ENCODE peak calls at places on chromosomes 16 and 17, in five cellular contexts. W is A549; K is activated CD4-positive, CD25-positive, alpha-beta regulatory T cell; V is cardiac fibroblast; Y is RWPE1. C is an unnamed sample.
A peak's percentile ranks its signal among the peaks of the same experiment; 100 is the strongest.

GRCh38 chr17:63433746-63434591 is 12.1 kb downstream of the CYB561 start:
- DNase-seq in W (no peak), V (peak; percentile 96), Y (peak; percentile 57), K (no peak), C (no peak)

GRCh38 chr17:78669975-78670518 is 92.9 kb upstream of the DNAH17 start:
- DNase-seq in K (no peak), V (no peak), Y (no peak), W (no peak), C (no peak)

GRCh38 chr17:1714488-1714979 is 4.4 kb upstream of the TLCD2 start:
- DNase-seq in V (peak; percentile 99), W (peak; percentile 95), K (no peak), Y (peak; percentile 95), C (peak; percentile 95)

GRCh38 chr17:31428111-31428510 is 36.6 kb downstream of the RAB11FIP4 start:
- DNase-seq in Y (no peak), V (no peak), W (no peak), K (no peak), C (no peak)

GRCh38 chr17:77433385-77434135 is 292.8 kb downstream of the SEC14L1 start:
- DNase-seq in Y (no peak), W (no peak), V (peak; percentile 70), K (no peak), C (no peak)

GRCh38 chr17:35167666-35168065 is 20.0 kb downstream of the UNC45B start:
- DNase-seq in W (no peak), K (no peak), Y (no peak), V (no peak), C (no peak)

GRCh38 chr16:80317132-80318098 is 223.4 kb upstream of the DYNLRB2 start:
- DNase-seq in K (no peak), V (peak; percentile 1), W (no peak), Y (no peak), C (peak; percentile 12)

GRCh38 chr16:67179421-67180080 is 4.2 kb downstream of the MATCAP1 start:
- DNase-seq in K (no peak), W (no peak), Y (no peak), V (no peak), C (no peak)